ENCODE peak calls at places on chromosomes 3 and 15, in four cellular contexts. L is HepG2, D is H1, P is GM12878. A is an unnamed sample.

GRCh38 chr3:9897408-9898372 is 5.0 kb upstream of the IL17RE start:
- DNase-seq in P (peak; percentile 28), L (peak; percentile 98), D (no peak), A (no peak)

GRCh38 chr3:169968224-169968623 is 1.6 kb downstream of the SEC62 start:
- DNase-seq in L (no peak), D (no peak), P (no peak), A (no peak)

GRCh38 chr15:22902578-22902977 is 64.1 kb downstream of the NIPA2 start:
- DNase-seq in P (no peak), L (no peak), D (no peak), A (no peak)

GRCh38 chr15:55253580-55253979 is 36.0 kb downstream of the RAB27A start:
- DNase-seq in L (no peak), D (no peak), P (no peak), A (no peak)

GRCh38 chr3:10780922-10781321 is 35.1 kb upstream of the SLC6A11 start:
- DNase-seq in L (no peak), P (no peak), D (no peak), A (no peak)

GRCh38 chr15:101359365-101359947 is 64.4 kb upstream of the SNRPA1 start:
- DNase-seq in D (no peak), P (no peak), L (no peak), A (no peak)

GRCh38 chr3:155416500-155417118 is 123.1 kb upstream of the STRIT1 start:
- DNase-seq in L (no peak), P (no peak), D (no peak), A (no peak)

GRCh38 chr3:195075941-195076875 is 194.8 kb downstream of the XXYLT1 start:
- DNase-seq in P (no peak), D (no peak), L (no peak), A (no peak)

GRCh38 chr3:134621824-134622223 is 29.0 kb downstream of the KY start:
- DNase-seq in P (no peak), L (no peak), D (no peak), A (no peak)

GRCh38 chr15:36359286-36359685 is 220.1 kb upstream of the CDIN1 start:
- DNase-seq in P (no peak), L (no peak), D (no peak), A (no peak)

GRCh38 chr15:66673410-66674322 is 28.4 kb upstream of the SMAD6 start:
- DNase-seq in L (no peak), P (no peak), D (peak; percentile 43), A (peak; percentile 80)

GRCh38 chr3:10394491-10395025 is 73.6 kb upstream of the SEC13 start:
- DNase-seq in D (no peak), L (no peak), P (no peak), A (no peak)

GRCh38 chr3:127036209-127037020 is 53.5 kb downstream of the PLXNA1 start:
- DNase-seq in P (no peak), L (no peak), D (no peak), A (no peak)

GRCh38 chr3:11776346-11776745 is 70.3 kb downstream of the TAMM41 start:
- DNase-seq in P (no peak), L (no peak), D (no peak), A (no peak)

GRCh38 chr3:56855856-56856538 is 54.2 kb upstream of the ARHGEF3 start:
- DNase-seq in P (no peak), D (peak; percentile 25), L (peak; percentile 37), A (peak; percentile 20)

GRCh38 chr15:57923311-57923710 is 142.2 kb downstream of the ALDH1A2 start:
- DNase-seq in P (no peak), L (no peak), D (no peak), A (no peak)

GRCh38 chr3:42148982-42149432 is 57.9 kb downstream of the TRAK1 start:
- DNase-seq in L (no peak), D (peak; percentile 43), P (no peak), A (no peak)

GRCh38 chr15:46442901-46443590 is 808.2 kb downstream of the SQOR start:
- DNase-seq in P (no peak), D (no peak), L (no peak), A (no peak)

DNA sequence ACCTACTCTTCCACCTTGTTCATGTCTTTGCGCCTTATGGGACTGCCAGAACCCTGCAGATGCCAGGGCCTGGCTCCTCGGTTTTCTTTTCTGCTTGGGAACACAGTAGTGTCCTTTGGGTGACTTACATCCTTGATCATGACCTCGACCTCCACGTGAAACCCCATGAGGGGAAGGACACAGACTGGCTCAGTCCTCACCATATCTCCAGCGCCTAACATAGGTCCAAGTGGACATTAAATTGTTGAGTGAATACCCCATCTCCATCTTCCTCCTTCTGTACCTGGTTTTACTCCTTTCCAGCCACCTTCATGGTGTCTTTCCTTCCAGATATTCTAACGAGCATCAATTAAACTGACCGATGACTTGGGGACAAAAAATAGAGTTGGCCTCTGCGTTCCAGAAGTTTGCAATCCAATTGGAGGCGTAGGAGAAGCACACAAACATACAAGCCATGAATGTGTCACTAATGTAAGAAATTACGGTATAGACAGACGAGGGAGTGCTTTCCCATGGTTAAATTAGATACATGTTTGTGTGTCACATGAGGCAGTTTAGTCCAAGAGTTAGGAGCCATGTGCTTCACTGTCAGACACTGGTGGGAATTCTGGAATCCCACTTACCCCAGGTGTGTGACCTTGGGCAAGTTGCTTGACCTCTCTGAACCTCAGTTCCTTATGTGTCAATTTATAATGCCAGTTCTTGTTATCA is 907 bp upstream of the HERC1 start:
- DNase-seq in D (no peak), P (no peak), L (no peak), A (no peak)
- TF ChIP-seq SUZ12 in D (no peak), P (no peak), L (no peak), A (no peak)

DNA sequence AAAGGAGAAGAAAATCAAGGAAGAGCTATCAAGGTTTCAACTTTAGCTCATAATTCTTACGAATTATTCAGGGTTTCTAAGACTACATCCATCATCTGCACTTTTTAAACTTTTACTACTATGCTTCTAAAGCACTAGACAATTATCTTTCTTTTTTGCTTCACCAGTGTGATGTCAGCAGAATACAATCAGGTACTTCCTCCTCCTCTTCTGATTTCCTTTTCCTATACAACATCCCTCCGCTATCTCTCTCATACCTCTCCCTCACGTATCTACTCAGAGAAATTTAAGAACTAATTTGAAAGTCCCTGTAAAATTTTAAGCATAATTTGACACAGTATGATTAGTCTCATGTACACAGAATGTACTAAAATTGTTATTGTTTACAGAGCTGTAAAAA is 47.3 kb upstream of the USP50 start:
- DNase-seq in D (no peak), P (no peak), L (no peak), A (no peak)
- H3K4me1 ChIP-seq in D (no peaks in the 10 kb centered on the region), P (no peaks in the 10 kb centered on the region), L (no peaks in the 10 kb centered on the region), A (no peaks in the 10 kb centered on the region)

GRCh38 chr3:141407043-141407442 is 38.7 kb downstream of the ZBTB38 start:
- DNase-seq in P (no peak), D (no peak), L (no peak), A (no peak)
- TF ChIP-seq YY1 in P (no peak), D (no peak), L (no peak), A (no peak)

GRCh38 chr15:34783471-34783870 is 11.9 kb downstream of the ACTC1 start:
- DNase-seq in P (no peak), L (no peak), D (no peak), A (no peak)
- TF ChIP-seq SUZ12 in P (no peak), L (no peak), D (no peak), A (no peak)

DNA sequence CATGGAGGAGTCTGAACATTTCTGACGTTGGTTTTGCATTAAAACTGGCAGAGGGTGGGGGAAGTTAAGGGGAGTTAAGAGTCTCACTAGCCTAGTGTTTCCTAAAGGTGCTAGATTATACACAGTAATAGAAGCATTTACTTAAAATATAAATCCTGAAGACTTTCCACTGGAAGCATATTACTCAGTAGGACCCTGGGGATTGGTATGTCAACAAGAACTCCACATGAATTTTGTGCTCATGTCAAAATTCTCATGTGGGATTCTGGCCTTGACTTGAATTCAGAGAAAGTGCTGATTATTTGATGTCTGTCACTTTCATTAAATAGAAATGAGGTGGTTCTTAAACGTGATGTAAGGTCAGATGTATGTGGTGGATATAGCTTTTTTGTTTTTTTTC is 997.2 kb downstream of the TUSC7 start:
- DNase-seq in L (no peak), P (no peak), D (no peak), A (no peak)
- H3K4me1 ChIP-seq in L (no peaks in the 10 kb centered on the region), P (no peaks in the 10 kb centered on the region), D (no peaks in the 10 kb centered on the region), A (no peaks in the 10 kb centered on the region)

DNA sequence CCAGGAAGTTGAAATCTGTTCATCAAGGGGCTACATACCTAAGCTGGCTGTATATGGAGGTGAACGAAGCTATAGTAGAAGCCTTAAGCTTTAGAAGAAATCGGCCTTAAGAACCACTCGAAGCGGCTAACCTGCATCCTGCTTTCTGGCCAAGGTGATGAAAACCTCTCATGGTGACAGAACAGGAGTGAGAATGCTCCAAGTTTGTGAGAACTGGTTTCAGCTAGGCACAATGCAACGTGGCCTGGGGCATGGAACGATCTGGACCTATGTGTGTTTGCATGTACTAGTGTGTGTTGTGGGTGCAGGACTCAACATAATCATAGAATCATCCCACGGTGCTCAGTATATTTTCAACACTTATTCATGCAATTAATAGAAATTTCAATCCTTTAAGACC is 31.4 kb upstream of the SPTBN5 start:
- DNase-seq in L (no peak), P (no peak), D (no peak), A (no peak)
- TF ChIP-seq YY1 in L (no peak), P (no peak), D (no peak), A (no peak)

DNA sequence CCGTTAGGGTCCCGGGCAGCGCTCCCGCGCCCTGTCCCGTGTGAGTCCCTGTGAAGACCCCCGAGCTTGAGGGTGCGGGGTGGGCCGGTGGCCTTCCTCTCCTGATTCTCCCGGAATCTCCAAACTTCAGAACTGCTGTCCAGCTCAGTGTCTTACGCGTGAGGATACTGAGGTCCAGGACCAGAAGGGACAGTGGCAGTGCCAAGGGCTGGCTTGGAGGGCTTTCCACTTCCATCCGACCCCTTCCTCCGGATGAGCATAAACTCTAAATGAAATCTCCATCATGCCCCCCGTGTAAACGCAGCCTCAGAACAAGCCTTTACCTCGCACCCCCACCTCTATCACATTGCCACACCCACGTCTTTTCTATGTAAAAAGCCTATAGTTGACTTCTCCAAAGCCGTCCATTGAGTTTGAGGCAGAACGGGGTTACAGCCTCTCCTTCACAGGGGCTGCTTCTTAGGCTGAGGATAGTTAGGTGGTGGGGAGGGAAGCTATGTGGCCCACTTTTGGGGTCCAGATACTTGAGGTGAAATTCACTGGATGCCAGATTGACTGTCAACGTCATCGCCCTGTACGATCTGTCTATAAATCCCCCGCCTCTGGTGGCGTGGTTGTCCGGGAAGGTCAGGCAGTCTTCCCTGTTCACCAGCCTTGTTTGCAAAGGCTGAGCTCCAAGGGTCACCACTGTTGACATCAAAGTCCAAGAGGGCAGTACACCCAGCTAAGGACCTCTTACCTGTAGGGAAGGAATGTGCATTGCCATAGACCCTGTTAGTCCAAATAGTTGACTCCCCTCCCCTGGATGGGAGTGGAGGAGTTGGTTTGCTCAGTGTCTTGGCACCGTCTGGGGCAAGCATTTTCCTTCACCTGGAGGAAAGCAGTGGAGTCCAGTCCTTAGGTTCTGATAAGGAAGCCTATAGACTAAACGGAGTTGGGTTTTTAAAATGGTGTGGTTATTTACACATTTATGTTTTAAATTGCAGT is 1.2 kb downstream of the EDEM1 start:
- DNase-seq in D (no peak), P (no peak), L (peak; percentile 68), A (no peak)
- TF ChIP-seq SUZ12 in D (no peak), P (no peak), L (no peak), A (no peak)

A was measured in NT2/D1.